ENCODE peak calls at places on chromosomes 11 and 22, in four cellular contexts. L, M, K and O are unnamed samples.

GRCh38 chr11:7858001-7858400 is 61.3 kb upstream of the OR5P2 start:
- DNase-seq in K (no peak), M (no peak), L (no peak), O (no peak)

GRCh38 chr11:33128739-33129138 is 32.5 kb downstream of the CSTF3 start:
- DNase-seq in L (no peak), M (no peak), K (no peak), O (no peak)

GRCh38 chr22:45083659-45084305 is 74.0 kb upstream of the PHF21B start:
- DNase-seq in M (no peak), K (no peak), L (no peak), O (no peak)

GRCh38 chr11:811446-812245 is 1.9 kb downstream of the RPLP2 start:
- DNase-seq in K (no peak), L (no peak), M (no peak), O (no peak)

GRCh38 chr11:119093951-119094815 is 7.5 kb downstream of the DPAGT1 start:
- DNase-seq in K (no peak), M (peak; percentile 64), L (no peak), O (peak; percentile 84)

GRCh38 chr11:75439026-75439425 is 6.0 kb upstream of the KLHL35 start:
- DNase-seq in M (no peak), L (no peak), K (no peak), O (no peak)

GRCh38 chr11:58222730-58223129 is 6.0 kb downstream of the OR10Q1 start:
- DNase-seq in K (no peak), M (no peak), L (no peak), O (no peak)

GRCh38 chr11:43950323-43950855 is 8.0 kb downstream of the C11orf96 start:
- DNase-seq in M (no peak), K (no peak), L (no peak), O (no peak)

GRCh38 chr11:33195391-33196190 is 34.3 kb upstream of the CSTF3 start:
- DNase-seq in L (no peak), M (no peak), K (no peak), O (no peak)

GRCh38 chr22:47850644-47851151 is 1088.2 kb downstream of the TBC1D22A start:
- DNase-seq in L (no peak), K (no peak), M (no peak), O (no peak)

GRCh38 chr22:37566903-37567798 is 6.9 kb downstream of the CDC42EP1 start:
- DNase-seq in K (peak; percentile 79), L (peak; percentile 90), M (peak; percentile 97), O (peak; percentile 90)

GRCh38 chr11:64883575-64883974 is 5.2 kb upstream of the EHD1 start:
- DNase-seq in L (no peak), K (no peak), M (no peak), O (no peak)

GRCh38 chr11:12170984-12171383 is 60.6 kb downstream of the MICAL2 start:
- DNase-seq in L (no peak), K (peak; percentile 60), M (no peak), O (no peak)

GRCh38 chr22:40181323-40181722 is 3.6 kb downstream of the TNRC6B start:
- DNase-seq in L (no peak), M (no peak), K (no peak), O (no peak)

GRCh38 chr22:40178417-40179409 is 988 bp downstream of the TNRC6B start:
- DNase-seq in K (peak; percentile 19), L (no peak), M (peak; percentile 71), O (no peak)

GRCh38 chr22:40179535-40179934 is 1.8 kb downstream of the TNRC6B start:
- DNase-seq in L (no peak), M (no peak), K (no peak), O (no peak)

GRCh38 chr22:40182231-40182835 is 4.6 kb downstream of the TNRC6B start:
- DNase-seq in L (no peak), K (no peak), M (no peak), O (no peak)

GRCh38 chr22:40180403-40180802 is 2.7 kb downstream of the TNRC6B start:
- DNase-seq in K (no peak), M (no peak), L (no peak), O (no peak)
- H3K4me1 ChIP-seq in K (peaks cover 41% of the 10 kb centered on the region), M (peaks cover 20% of the 10 kb centered on the region), L (peaks cover 40% of the 10 kb centered on the region), O (peaks cover 84% of the 10 kb centered on the region)

DNA sequence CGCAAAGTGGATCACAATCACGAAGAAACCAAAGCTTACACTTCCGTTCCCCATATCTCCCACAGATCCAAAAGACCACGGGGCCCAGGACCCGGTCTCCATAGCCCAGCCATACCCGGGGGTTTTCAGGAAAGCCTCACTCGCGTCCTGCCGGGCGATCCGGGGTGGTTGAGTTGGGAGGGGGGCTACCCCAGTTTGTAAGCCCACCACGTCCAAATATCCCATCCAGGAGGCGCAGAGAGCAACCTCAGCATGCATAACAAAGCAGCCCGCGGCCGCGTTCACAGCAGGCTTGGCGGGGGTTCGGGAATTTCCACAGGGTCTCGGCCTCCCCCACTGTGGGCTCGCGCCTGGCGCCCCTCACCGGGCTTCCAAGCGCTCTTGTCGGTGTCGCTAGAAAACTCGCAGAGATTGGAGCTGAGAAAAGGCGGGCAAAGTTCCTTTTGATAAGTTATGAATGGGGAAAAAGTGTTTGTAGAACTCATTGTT is 9.5 kb downstream of the SDF2L1 start:
- DNase-seq in M (no peak), K (no peak), L (no peak), O (no peak)
- H3K27ac ChIP-seq in M (peak overlapping the region; percentile 97), K (no peak overlapping the region), L (no peak overlapping the region), O (no peak overlapping the region)

GRCh38 chr22:48869788-48870187 is 957.9 kb downstream of the BRD1 start:
- DNase-seq in L (no peak), M (no peak), K (no peak), O (no peak)

GRCh38 chr22:48868554-48868953 is 959.1 kb downstream of the BRD1 start:
- DNase-seq in M (no peak), K (no peak), L (no peak), O (no peak)

GRCh38 chr22:48866906-48867597 is 960.6 kb downstream of the BRD1 start:
- DNase-seq in K (no peak), M (no peak), L (no peak), O (no peak)

GRCh38 chr22:48869161-48869560 is 958.5 kb downstream of the BRD1 start:
- DNase-seq in L (no peak), K (no peak), M (no peak), O (no peak)

GRCh38 chr22:48867891-48868290 is 959.8 kb downstream of the BRD1 start:
- DNase-seq in L (no peak), M (no peak), K (no peak), O (no peak)
- H3K9me3 ChIP-seq in L (no peaks in the 10 kb centered on the region), M (no peaks in the 10 kb centered on the region), K (peaks cover 4% of the 10 kb centered on the region), O (peaks cover 6% of the 10 kb centered on the region)

GRCh38 chr11:27392278-27392677 is 29.3 kb upstream of the CCDC34 start:
- DNase-seq in L (no peak), K (no peak), M (no peak), O (no peak)
- H3K4me1 ChIP-seq in L (no peaks in the 10 kb centered on the region), K (peaks cover 11% of the 10 kb centered on the region), M (peaks cover 28% of the 10 kb centered on the region), O (no peaks in the 10 kb centered on the region)

GRCh38 chr22:40194656-40195055 is 16.9 kb downstream of the TNRC6B start:
- DNase-seq in M (no peak), K (no peak), L (no peak), O (no peak)
- H3K27ac ChIP-seq in M (no peak overlapping the region), K (peak overlapping the region; percentile 4), L (peak overlapping the region; percentile 19), O (no peak overlapping the region)

DNA sequence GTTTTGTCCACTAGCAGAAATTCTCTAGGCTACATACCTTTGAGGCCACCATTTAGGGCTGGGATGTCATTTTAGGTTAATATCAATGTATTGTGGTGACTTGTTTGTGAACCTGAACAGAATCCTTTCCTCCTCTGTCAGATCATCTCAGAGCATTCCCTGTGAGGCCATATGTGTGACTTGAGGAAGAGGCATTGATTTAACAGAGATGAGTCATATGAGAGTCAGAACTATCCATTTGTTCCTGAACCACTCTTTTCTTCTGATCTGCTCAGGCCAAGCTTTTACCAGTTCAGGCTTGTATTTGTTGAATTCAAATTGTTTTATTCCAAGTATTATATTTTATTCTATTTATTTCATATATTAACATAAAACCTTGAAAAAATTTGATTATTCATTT is 6.9 kb upstream of the OR4C6 start:
- DNase-seq in K (no peak), L (no peak), M (no peak), O (no peak)
- H3K9me3 ChIP-seq in K (no peaks in the 10 kb centered on the region), L (no peaks in the 10 kb centered on the region), M (peaks cover 42% of the 10 kb centered on the region), O (no peaks in the 10 kb centered on the region)

GRCh38 chr11:13983081-13983751 is 20.7 kb downstream of the SPON1 start:
- DNase-seq in L (no peak), K (no peak), M (no peak), O (peak; percentile 31)
- H3K4me1 ChIP-seq in L (no peaks in the 10 kb centered on the region), K (no peaks in the 10 kb centered on the region), M (no peaks in the 10 kb centered on the region), O (no peaks in the 10 kb centered on the region)

GRCh38 chr11:3169235-3169951 is 4.3 kb upstream of the OSBPL5 start:
- DNase-seq in K (peak; percentile 49), M (peak; percentile 87), L (no peak), O (peak; percentile 59)
- H3K27ac ChIP-seq in K (peak overlapping the region; percentile 68), M (no peak overlapping the region), L (peak overlapping the region; percentile 75), O (no peak overlapping the region)

DNA sequence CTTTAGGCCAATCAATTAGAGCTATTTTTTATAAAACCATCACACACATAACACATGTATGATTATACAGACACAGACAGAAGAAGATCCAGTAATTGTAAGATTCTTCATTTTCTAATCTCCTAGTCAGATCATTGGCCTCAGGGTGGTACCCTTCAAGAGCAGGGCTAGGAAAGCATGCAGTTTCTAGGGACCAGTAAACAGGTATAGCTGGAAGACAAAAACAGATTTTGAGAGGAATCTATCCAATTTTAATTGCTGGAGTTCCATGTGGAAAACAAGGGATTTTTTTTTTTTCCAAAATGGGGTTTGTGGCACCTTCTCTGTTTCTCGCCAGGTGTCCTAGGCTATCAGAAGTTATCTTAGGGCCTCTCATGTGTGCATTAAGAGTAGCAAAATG is 29.6 kb downstream of the METTL15 start:
- DNase-seq in M (no peak), L (no peak), K (no peak), O (no peak)
- H3K9me3 ChIP-seq in M (peaks cover 79% of the 10 kb centered on the region), L (peaks cover 23% of the 10 kb centered on the region), K (peaks cover 22% of the 10 kb centered on the region), O (peaks cover 40% of the 10 kb centered on the region)